ENCODE peak calls at places on chromosomes 3 and 15, in five cellular contexts. M, H, G, L and K are unnamed samples.

GRCh38 chr3:151990696-151991376 is 117.4 kb downstream of the SUCNR1 start:
- DNase-seq in H (no peak), M (no peak), L (no peak), G (no peak), K (no peak)

GRCh38 chr3:14701676-14702075 is 26.7 kb downstream of the C3orf20 start:
- DNase-seq in L (no peak), G (no peak), H (no peak), M (no peak), K (no peak)

GRCh38 chr3:98705694-98706093 is 57.4 kb upstream of the ST3GAL6 start:
- DNase-seq in M (no peak), H (no peak), L (no peak), G (no peak), K (no peak)

GRCh38 chr15:75666823-75667501 is 19.2 kb downstream of the SNX33 start:
- DNase-seq in H (no peak), M (no peak), G (peak; percentile 71), L (peak; percentile 85), K (peak; percentile 60)

GRCh38 chr3:30793755-30794154 is 100.7 kb downstream of the GADL1 start:
- DNase-seq in H (no peak), L (no peak), M (no peak), G (no peak), K (no peak)

GRCh38 chr3:196695849-196696226 is 16.2 kb downstream of the CEP19 start:
- DNase-seq in G (no peak), M (no peak), H (no peak), L (no peak), K (no peak)

GRCh38 chr15:80531388-80532184 is 127.4 kb downstream of the ARNT2 start:
- DNase-seq in G (no peak), M (no peak), L (no peak), H (no peak), K (no peak)

GRCh38 chr3:129992781-129993180 is 18.3 kb downstream of the TRH start:
- DNase-seq in L (no peak), G (no peak), M (no peak), H (peak; percentile 52), K (no peak)

GRCh38 chr3:29440321-29441019 is 159.6 kb downstream of the RBMS3 start:
- DNase-seq in L (peak; percentile 59), M (no peak), H (no peak), G (no peak), K (no peak)

GRCh38 chr3:64214002-64214696 is 11.1 kb downstream of the PRICKLE2 start:
- DNase-seq in L (peak; percentile 83), G (peak; percentile 40), M (peak; percentile 90), H (no peak), K (peak; percentile 78)

GRCh38 chr15:66252411-66253295 is 897 bp downstream of the MEGF11 start:
- DNase-seq in G (peak; percentile 46), M (peak; percentile 70), H (peak; percentile 84), L (peak; percentile 41), K (no peak)

GRCh38 chr15:62365795-62366442 is 200.8 kb upstream of the C2CD4B start:
- DNase-seq in G (peak; percentile 72), M (no peak), H (no peak), L (no peak), K (no peak)

GRCh38 chr3:134081211-134081610 is 51.5 kb upstream of the SLCO2A1 start:
- DNase-seq in M (no peak), G (no peak), L (no peak), H (no peak), K (no peak)

GRCh38 chr15:51089699-51090098 is 5.0 kb downstream of the TNFAIP8L3 start:
- DNase-seq in L (peak; percentile 48), H (no peak), M (no peak), G (no peak), K (no peak)

GRCh38 chr3:17994167-17994566 is 251.7 kb upstream of the TBC1D5 start:
- DNase-seq in G (no peak), M (no peak), L (no peak), H (no peak), K (no peak)

DNA sequence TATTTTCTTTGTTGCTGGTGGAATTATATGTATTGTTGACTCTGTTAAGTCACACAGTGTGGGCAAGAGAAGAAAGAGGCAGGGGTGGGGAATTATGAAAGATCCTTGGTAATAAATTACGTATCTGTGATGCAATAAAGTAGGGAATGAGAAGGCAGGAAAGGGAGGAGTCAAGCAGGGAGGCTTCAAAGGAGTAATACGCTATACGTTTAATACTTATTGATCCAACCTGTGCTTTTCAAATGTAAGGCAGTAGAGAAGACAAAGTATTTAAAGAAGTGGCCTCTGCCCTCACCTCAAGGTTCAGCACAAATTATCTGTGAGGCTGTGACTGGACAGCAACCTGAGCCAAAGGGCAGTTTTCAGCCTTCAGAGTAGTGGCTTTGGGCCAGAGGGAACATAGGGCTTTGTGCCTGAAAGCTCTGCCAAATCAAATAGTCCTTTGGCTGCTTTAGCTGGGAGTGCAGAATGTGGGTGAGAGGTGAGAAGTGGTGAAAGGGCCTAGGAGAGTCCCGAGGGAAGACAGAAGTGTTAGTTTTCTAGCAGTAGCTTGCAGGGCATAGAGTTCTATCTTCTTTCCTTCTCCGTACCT is 1.2 kb upstream of the PLIN1 start:
- DNase-seq in H (no peak), G (peak; percentile 76), M (peak; percentile 87), L (peak; percentile 35), K (peak; percentile 77)
- TF ChIP-seq POLR2AphosphoS5 in H (no peak), G (peak; percentile 82), M (peak; percentile 63), L (no peak), K (peak; percentile 89)

DNA sequence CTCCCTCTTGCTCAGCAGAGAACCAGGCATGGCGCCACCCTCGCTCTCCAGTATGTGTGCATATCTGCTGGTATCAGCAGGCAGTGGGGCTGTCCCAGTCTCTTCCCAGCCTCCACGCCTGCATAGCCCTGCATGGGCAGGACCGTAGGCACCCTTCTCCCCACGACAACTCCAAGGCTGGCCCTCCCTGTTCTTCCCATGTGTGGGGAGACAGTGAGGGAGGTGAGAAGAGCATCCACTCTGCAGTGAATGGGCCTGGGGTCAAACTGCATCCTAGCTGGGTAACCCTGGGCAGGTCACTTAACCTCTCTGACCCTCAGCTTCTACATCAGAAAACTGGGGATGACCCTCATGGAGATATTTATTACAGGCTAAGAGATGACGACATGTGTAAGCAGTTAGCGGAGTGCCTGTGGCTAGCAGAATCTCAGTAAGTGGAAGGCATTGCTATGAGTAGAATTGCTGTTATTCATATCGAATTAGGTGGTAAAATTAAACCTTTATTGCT is 13.3 kb upstream of the SSUH2 start:
- DNase-seq in H (no peak), G (no peak), M (no peak), L (no peak), K (no peak)
- H3K4me1 ChIP-seq in H (peaks cover 3% of the 10 kb centered on the region), G (peaks cover 12% of the 10 kb centered on the region), M (no peaks in the 10 kb centered on the region), L (peaks cover 8% of the 10 kb centered on the region), K (no peaks in the 10 kb centered on the region)

DNA sequence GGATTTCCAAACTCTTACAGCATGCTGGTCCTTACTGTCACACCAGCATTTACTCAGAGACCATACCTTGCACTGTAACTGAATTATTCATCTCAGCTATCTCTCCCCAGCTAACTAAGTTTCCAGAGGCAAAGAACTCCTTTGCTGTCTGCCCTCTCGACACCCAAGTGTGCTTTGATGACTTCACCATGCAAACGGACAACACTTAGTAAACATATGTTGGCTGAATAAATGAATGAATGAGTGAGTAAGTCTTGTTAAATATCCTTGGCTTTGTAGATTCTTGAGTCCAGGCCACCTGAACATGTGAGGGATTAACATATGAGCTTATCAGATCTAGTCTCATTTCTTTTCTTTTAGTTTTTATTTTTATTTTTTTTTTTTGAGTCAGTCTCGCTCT is 138.2 kb downstream of the PLD1 start:
- DNase-seq in G (no peak), M (no peak), L (no peak), H (no peak), K (no peak)
- TF ChIP-seq POLR2A in G (no peak), M (no peak), L (no peak), H (no peak), K (no peak)

DNA sequence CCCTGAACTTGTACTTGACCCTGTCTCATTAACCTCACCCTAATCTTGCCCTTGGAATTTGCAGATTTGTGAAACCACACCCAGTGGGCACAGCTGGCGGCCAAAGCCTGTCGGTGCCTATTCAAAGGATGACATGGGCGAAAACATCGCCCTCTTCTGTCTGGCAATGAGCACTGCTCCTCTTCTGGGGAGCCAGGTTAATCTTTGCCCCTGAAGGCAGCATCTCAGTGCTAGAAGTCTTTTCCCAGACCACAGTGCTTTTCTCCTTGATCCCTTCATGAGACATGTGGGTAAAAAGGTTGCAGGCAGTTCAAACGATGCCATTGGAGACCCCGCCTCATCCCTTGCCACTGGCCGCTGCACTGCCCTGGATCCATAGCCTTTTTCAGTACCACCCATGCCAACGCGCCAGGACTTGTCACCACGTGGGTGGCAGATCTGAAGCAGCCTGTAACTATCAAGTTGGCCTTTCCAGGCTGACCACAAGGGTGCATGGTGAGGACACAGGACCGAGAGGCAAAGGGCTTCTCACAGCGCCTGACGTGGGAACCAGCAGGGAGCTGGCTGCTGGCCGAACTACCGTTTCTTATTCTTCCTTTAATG is 6.5 kb upstream of the DNASE1L3 start:
- DNase-seq in M (peak; percentile 82), G (peak; percentile 73), L (peak; percentile 77), H (peak; percentile 82), K (no peak)
- TF ChIP-seq POLR2AphosphoS5 in M (no peak), G (no peak), L (no peak), H (no peak), K (no peak)

GRCh38 chr15:34259557-34259956 is 34.7 kb downstream of the EMC4 start:
- DNase-seq in M (no peak), H (no peak), G (no peak), L (no peak), K (no peak)

GRCh38 chr15:34262362-34262761 is 37.5 kb downstream of the EMC4 start:
- DNase-seq in H (no peak), M (no peak), G (no peak), L (no peak), K (no peak)

GRCh38 chr15:34266751-34267150 is 41.9 kb downstream of the EMC4 start:
- DNase-seq in L (no peak), H (no peak), G (no peak), M (no peak), K (no peak)

GRCh38 chr15:34264070-34264469 is 39.3 kb downstream of the EMC4 start:
- DNase-seq in M (no peak), L (no peak), G (no peak), H (no peak), K (no peak)
- H3K4me1 ChIP-seq in M (no peaks in the 10 kb centered on the region), L (no peaks in the 10 kb centered on the region), G (no peaks in the 10 kb centered on the region), H (no peaks in the 10 kb centered on the region), K (no peaks in the 10 kb centered on the region)

GRCh38 chr3:52572221-52572620 is 35.8 kb downstream of the UQCC5 start:
- DNase-seq in G (no peak), L (no peak), M (no peak), H (no peak), K (no peak)

GRCh38 chr3:52568066-52568465 is 31.7 kb downstream of the UQCC5 start:
- DNase-seq in H (no peak), G (no peak), M (no peak), L (no peak), K (no peak)

GRCh38 chr3:52574056-52574965 is 37.9 kb downstream of the UQCC5 start:
- DNase-seq in M (no peak), G (no peak), H (no peak), L (no peak), K (no peak)

DNA sequence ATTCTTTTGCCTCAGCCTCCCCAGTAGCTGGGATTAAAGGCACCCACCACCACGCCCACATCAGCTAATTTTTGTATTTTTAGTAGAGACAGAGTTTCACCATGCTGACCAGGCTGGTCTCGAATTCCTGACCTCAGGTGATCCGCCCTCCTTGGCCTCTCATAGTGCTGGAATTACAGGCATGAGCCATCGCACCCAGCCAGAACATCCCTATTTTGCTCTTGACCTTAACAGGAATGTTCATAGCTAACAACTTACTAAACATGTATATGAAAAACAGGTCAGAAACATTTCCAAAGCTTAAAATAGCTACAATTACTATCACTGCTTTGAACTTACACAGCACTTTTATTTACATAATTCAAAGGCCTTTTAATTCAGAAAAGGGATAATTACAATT is 33.7 kb downstream of the UQCC5 start:
- DNase-seq in H (no peak), G (no peak), M (no peak), L (no peak), K (no peak)
- TF ChIP-seq POLR2A in H (no peak), G (no peak), M (no peak), L (no peak), K (no peak)